ENCODE peak calls at places on chromosomes 2 and 18, in eight cellular contexts. J, K, Y, X, R, G, N and W are unnamed samples.

GRCh38 chr18:49023281-49023937 is 72.6 kb upstream of the SMAD7 start:
- DNase-seq in J (no peak), K (no peak), Y (peak), X (no peak), R (no peak), G (no peak), N (peak), W (no peak)

GRCh38 chr2:101729521-101730190 is 32.1 kb downstream of the MAP4K4 start:
- DNase-seq in J (no peak), K (no peak), Y (no peak), X (no peak), R (no peak), G (no peak), N (no peak), W (no peak)

GRCh38 chr2:70371753-70372152 is 69.9 kb upstream of the FAM136A start:
- DNase-seq in J (peak), K (no peak), Y (no peak), X (peak), R (peak), G (peak), N (no peak), W (peak)

GRCh38 chr2:30931841-30932407 is 124.7 kb upstream of the CAPN13 start:
- DNase-seq in J (no peak), K (no peak), Y (no peak), X (no peak), R (no peak), G (no peak), N (no peak), W (no peak)

GRCh38 chr18:50340078-50340477 is 34.8 kb upstream of the SKA1 start:
- DNase-seq in J (no peak), K (no peak), Y (no peak), X (no peak), R (no peak), G (no peak), N (no peak), W (no peak)

GRCh38 chr2:186503827-186504606 is 18.0 kb downstream of the ZC3H15 start:
- DNase-seq in J (peak), K (peak), Y (no peak), X (peak), R (peak), G (no peak), N (no peak), W (no peak)

GRCh38 chr2:219406861-219407230 is 11.3 kb upstream of the DES start:
- DNase-seq in J (peak), K (no peak), Y (peak), X (peak), R (peak), G (peak), N (no peak), W (peak)

GRCh38 chr2:200736646-200737274 is 75.0 kb upstream of the BZW1 start:
- DNase-seq in J (peak), K (no peak), Y (no peak), X (no peak), R (peak), G (no peak), N (no peak), W (no peak)

GRCh38 chr2:2158176-2158826 is 172.8 kb downstream of the MYT1L start:
- DNase-seq in J (no peak), K (no peak), Y (no peak), X (no peak), R (no peak), G (no peak), N (no peak), W (no peak)

GRCh38 chr2:39488450-39488849 is 51.4 kb upstream of the MAP4K3 start:
- DNase-seq in J (peak), K (peak), Y (no peak), X (peak), R (peak), G (no peak), N (no peak), W (no peak)

GRCh38 chr18:79528296-79528695 is 132.6 kb downstream of the NFATC1 start:
- DNase-seq in J (no peak), K (no peak), Y (no peak), X (no peak), R (no peak), G (no peak), N (no peak), W (no peak)

GRCh38 chr2:56013475-56013874 is 89.9 kb upstream of the EFEMP1 start:
- DNase-seq in J (no peak), K (no peak), Y (no peak), X (no peak), R (no peak), G (no peak), N (no peak), W (no peak)

GRCh38 chr2:224952942-224953657 is 89.2 kb downstream of the DOCK10 start:
- DNase-seq in J (no peak), K (peak), Y (no peak), X (no peak), R (no peak), G (no peak), N (no peak), W (no peak)

GRCh38 chr2:9225806-9226205 is 19.2 kb downstream of the ASAP2 start:
- DNase-seq in J (no peak), K (no peak), Y (no peak), X (no peak), R (no peak), G (no peak), N (no peak), W (no peak)

GRCh38 chr18:77736817-77737216 is 487.2 kb downstream of the GALR1 start:
- DNase-seq in J (no peak), K (peak), Y (no peak), X (no peak), R (no peak), G (no peak), N (no peak), W (no peak)

GRCh38 chr2:204109681-204110080 is 173.1 kb downstream of the ICOS start:
- DNase-seq in J (peak), K (peak), Y (no peak), X (no peak), R (no peak), G (no peak), N (no peak), W (no peak)

GRCh38 chr2:156399224-156399949 is 36.8 kb upstream of the GPD2 start:
- DNase-seq in J (peak), K (peak), Y (no peak), X (peak), R (no peak), G (no peak), N (peak), W (no peak)

GRCh38 chr18:2338601-2339000 is 232.7 kb downstream of the METTL4 start:
- DNase-seq in J (no peak), K (peak), Y (no peak), X (no peak), R (no peak), G (no peak), N (no peak), W (no peak)

GRCh38 chr2:186101603-186102002 is 363.0 kb downstream of the FSIP2 start:
- DNase-seq in J (no peak), K (peak), Y (no peak), X (no peak), R (no peak), G (no peak), N (peak), W (no peak)

GRCh38 chr2:110097506-110098220 is 18.0 kb downstream of the MALL start:
- DNase-seq in J (no peak), K (no peak), Y (no peak), X (no peak), R (no peak), G (no peak), N (no peak), W (no peak)

GRCh38 chr2:207839575-207839974 is 69.9 kb upstream of the FZD5 start:
- DNase-seq in J (no peak), K (no peak), Y (no peak), X (no peak), R (no peak), G (no peak), N (no peak), W (no peak)

GRCh38 chr2:84631047-84631446 is 114.7 kb downstream of the DNAH6 start:
- DNase-seq in J (peak), K (peak), Y (no peak), X (peak), R (peak), G (no peak), N (no peak), W (peak)

GRCh38 chr2:179031731-179032408 is 18.1 kb downstream of the CCDC141 start:
- DNase-seq in J (peak), K (no peak), Y (no peak), X (peak), R (no peak), G (peak), N (no peak), W (no peak)

GRCh38 chr18:27599202-27599829 is 414.2 kb upstream of the CHST9 start:
- DNase-seq in J (peak), K (peak), Y (peak), X (peak), R (no peak), G (no peak), N (no peak), W (peak)

GRCh38 chr18:43192408-43192807 is 76.9 kb upstream of the RIT2 start:
- DNase-seq in J (no peak), K (no peak), Y (no peak), X (peak), R (peak), G (no peak), N (no peak), W (no peak)

GRCh38 chr2:65129276-65129612 is 662 bp downstream of the RAB1A start:
- DNase-seq in J (peak), K (peak), Y (no peak), X (no peak), R (no peak), G (no peak), N (no peak), W (no peak)

GRCh38 chr2:231545105-231545902 is 15.1 kb upstream of the NMUR1 start:
- DNase-seq in J (peak), K (peak), Y (no peak), X (peak), R (peak), G (no peak), N (peak), W (no peak)

GRCh38 chr2:121075641-121076500 is 209.1 kb downstream of the TFCP2L1 start:
- DNase-seq in J (no peak), K (no peak), Y (no peak), X (no peak), R (no peak), G (no peak), N (no peak), W (no peak)

GRCh38 chr2:204715332-204715731 is 170.1 kb downstream of the PARD3B start:
- DNase-seq in J (no peak), K (no peak), Y (no peak), X (no peak), R (no peak), G (no peak), N (no peak), W (no peak)

GRCh38 chr2:176652300-176653182 is 383.3 kb downstream of the MTX2 start:
- DNase-seq in J (peak), K (peak), Y (no peak), X (peak), R (peak), G (no peak), N (peak), W (peak)

GRCh38 chr2:47452761-47453160 is 49.8 kb downstream of the MSH2 start:
- DNase-seq in J (no peak), K (peak), Y (no peak), X (no peak), R (no peak), G (no peak), N (no peak), W (no peak)

GRCh38 chr2:53913721-53914120 is 54.0 kb upstream of the GPR75 start:
- DNase-seq in J (peak), K (peak), Y (no peak), X (peak), R (peak), G (no peak), N (no peak), W (no peak)

GRCh38 chr2:62404948-62405347 is 101.0 kb downstream of the TMEM17 start:
- DNase-seq in J (no peak), K (no peak), Y (no peak), X (no peak), R (no peak), G (no peak), N (no peak), W (no peak)

GRCh38 chr2:118495278-118495677 is 352.2 kb downstream of the EN1 start:
- DNase-seq in J (no peak), K (no peak), Y (no peak), X (no peak), R (no peak), G (no peak), N (no peak), W (no peak)

GRCh38 chr2:118489712-118490255 is 357.7 kb downstream of the EN1 start:
- DNase-seq in J (no peak), K (no peak), Y (no peak), X (no peak), R (no peak), G (no peak), N (no peak), W (no peak)

GRCh38 chr2:118490323-118490722 is 357.1 kb downstream of the EN1 start:
- DNase-seq in J (no peak), K (no peak), Y (no peak), X (no peak), R (no peak), G (no peak), N (no peak), W (no peak)

GRCh38 chr2:118496467-118496866 is 351.0 kb downstream of the EN1 start:
- DNase-seq in J (no peak), K (no peak), Y (no peak), X (no peak), R (no peak), G (no peak), N (no peak), W (no peak)

DNA sequence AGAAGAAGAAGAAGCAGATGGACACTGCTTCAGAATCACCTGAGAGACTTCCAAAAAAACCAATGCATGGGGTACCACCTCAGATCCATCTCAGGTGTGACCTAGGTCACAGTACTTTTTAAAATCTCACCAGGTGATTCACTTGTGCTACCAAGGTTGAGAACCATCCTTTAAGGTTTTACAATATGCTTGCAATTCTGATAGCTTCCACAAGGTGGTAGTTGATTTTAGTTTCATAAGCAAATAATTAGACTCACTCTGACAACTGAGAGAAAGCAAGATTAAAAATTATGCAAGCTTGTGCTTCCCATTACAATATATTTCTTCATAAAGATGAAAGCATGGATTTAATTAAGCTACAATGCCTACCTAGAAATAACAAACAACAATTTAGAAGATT is 355.1 kb downstream of the EN1 start:
- DNase-seq in J (peak), K (peak), Y (no peak), X (peak), R (peak), G (no peak), N (no peak), W (peak)
- TF ChIP-seq CTCF in J (peak), K (peak), Y (no peak), X (peak), R (peak), G (no peak), N (peak), W (peak)

GRCh38 chr2:44934962-44935853 is 6.3 kb upstream of the SIX3 start:
- DNase-seq in J (no peak), K (peak), Y (peak), X (no peak), R (no peak), G (no peak), N (no peak), W (no peak)
- H3K4me3 ChIP-seq in J (no peak), K (peak), Y (peak), X (no peak), R (no peak), G (no peak), N (no peak), W (no peak)

DNA sequence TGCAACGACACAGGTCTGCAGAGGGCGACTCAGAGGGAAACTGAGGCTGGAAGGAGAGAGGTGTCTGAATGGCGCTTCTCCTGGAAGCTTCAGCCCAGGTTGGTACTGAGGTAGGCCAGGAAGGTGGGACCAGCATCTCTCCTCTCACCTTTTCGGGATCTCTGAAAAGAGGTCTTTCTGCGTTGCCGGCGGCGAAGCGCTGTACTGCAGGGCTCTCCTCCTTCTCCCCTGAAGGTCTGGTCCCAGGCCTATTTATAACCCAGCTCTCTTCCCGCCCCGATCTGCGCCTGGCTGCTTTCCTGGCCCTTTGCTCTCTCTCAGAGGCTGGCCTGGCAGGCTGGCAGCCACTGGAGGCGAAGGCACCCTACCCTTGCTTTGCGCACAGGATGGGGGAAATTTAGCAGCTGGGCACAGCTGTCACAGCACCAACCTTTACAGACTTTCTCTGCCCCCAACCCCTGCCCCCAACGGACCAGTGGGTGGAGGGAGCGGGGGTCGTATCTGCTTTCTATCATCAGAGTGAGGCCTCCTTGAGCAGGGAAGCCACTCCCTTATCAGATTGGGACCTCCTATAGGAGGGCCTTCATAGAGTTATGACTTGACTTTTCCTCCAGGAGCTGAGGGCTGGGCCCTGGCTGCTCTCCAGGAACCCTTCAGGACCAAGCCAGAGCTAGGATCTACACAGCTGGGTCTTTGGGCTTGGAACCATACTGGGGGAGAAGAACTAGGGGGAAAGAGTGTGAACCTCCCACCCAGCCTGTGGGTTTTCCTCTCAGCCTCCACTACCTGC is 1.1 kb downstream of the DYSF start:
- DNase-seq in J (no peak), K (peak), Y (peak), X (no peak), R (no peak), G (no peak), N (no peak), W (no peak)
- TF ChIP-seq CTCF in J (no peak), K (no peak), Y (peak), X (no peak), R (no peak), G (no peak), N (no peak), W (no peak)

DNA sequence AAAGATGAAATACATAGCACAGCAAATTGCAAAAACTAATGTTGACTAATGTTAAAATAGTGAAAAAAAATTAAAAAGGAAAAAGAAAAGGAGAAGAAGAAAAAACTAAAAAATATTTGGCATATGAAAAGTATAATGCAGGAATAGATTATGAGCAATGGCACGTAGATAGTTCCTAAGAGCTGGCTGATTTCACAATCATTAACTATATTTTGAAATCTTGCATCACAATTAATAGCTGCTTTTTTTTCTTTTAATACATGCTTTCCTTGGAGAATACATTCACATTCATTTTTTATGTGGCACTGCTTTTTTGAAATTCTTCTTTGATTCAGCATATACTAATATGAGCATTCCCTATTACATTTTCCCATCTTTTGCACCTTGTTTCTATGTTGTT is 299.8 kb downstream of the DPP10 start:
- DNase-seq in J (no peak), K (no peak), Y (no peak), X (no peak), R (no peak), G (no peak), N (no peak), W (no peak)
- H3K4me3 ChIP-seq in J (no peak), K (no peak), Y (no peak), X (no peak), R (no peak), G (no peak), N (no peak), W (no peak)

GRCh38 chr2:105403785-105404698 is 5.2 kb upstream of the FHL2 start:
- DNase-seq in J (peak), K (peak), Y (peak), X (peak), R (peak), G (peak), N (no peak), W (no peak)
- TF ChIP-seq CTCF in J (peak), K (peak), Y (peak), X (peak), R (peak), G (peak), N (no peak), W (peak)

DNA sequence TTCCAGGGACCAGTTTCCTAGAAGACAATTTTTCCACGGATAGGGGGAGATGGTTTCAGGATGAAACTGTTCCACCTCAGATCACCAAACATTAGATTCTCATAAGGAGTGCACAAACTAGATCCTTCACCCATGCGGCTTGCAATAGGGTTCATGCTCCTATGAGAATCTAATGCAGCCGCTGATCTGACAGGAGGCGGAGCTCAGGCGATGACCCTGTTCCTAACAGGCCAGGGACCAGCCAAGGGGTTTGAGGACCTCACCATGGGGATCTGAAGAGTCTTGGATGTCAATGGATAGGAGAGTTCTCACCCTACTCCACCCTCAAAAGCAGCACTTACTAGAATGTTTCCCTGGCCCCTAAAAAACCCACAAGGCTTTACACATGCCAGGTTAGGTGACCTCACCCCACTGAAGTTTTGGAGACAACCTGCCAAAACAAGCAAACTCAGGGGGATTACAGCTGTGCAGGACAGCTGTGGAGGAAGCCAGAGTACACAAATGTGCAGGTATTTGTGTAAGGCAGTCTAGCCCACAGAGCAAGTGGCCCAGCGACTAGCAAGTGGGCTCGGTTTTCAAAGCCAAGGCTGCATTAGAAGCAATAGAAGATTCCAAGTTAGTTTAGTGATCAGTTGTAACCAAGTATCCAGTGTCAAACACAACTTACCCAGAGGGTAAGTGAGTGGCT is 3.9 kb downstream of the EVA1A start:
- DNase-seq in J (no peak), K (no peak), Y (no peak), X (peak), R (peak), G (no peak), N (no peak), W (no peak)
- H3K4me3 ChIP-seq in J (no peak), K (no peak), Y (no peak), X (no peak), R (no peak), G (no peak), N (no peak), W (no peak)